ENCODE peak calls at places on chromosomes 1 and 21, in four cellular contexts. Z, Q, X and U are unnamed samples.

GRCh38 chr1:244865028-244865371 is 657 bp upstream of the HNRNPU start:
- DNase-seq in Z (peak; percentile 7), Q (peak; percentile 59), X (no peak), U (peak; percentile 57)

GRCh38 chr1:231844986-231845502 is 218.5 kb downstream of the DISC1 start:
- DNase-seq in Z (no peak), Q (no peak), X (no peak), U (no peak)

GRCh38 chr1:6331543-6332246 is 61.9 kb downstream of the ACOT7 start:
- DNase-seq in Z (no peak), Q (no peak), X (no peak), U (no peak)

GRCh38 chr21:34844033-34844923 is 175.5 kb downstream of the CLIC6 start:
- DNase-seq in Z (no peak), Q (no peak), X (no peak), U (peak; percentile 46)

GRCh38 chr1:24620678-24621077 is 22.4 kb upstream of the SRRM1 start:
- DNase-seq in Z (no peak), Q (no peak), X (no peak), U (no peak)

GRCh38 chr21:26956216-26956615 is 10.7 kb downstream of the ADAMTS5 start:
- DNase-seq in Z (no peak), Q (no peak), X (no peak), U (no peak)

GRCh38 chr1:89525169-89525855 is 683 bp downstream of the LRRC8B start:
- DNase-seq in Z (no peak), Q (peak; percentile 39), X (peak; percentile 75), U (peak; percentile 44)

GRCh38 chr1:208550978-208551377 is 306.8 kb upstream of the PLXNA2 start:
- DNase-seq in Z (no peak), Q (no peak), X (no peak), U (no peak)

GRCh38 chr1:115170396-115170795 is 81.1 kb upstream of the TSPAN2 start:
- DNase-seq in Z (no peak), Q (no peak), X (no peak), U (no peak)

GRCh38 chr1:178733972-178734371 is 8.9 kb downstream of the RALGPS2 start:
- DNase-seq in Z (no peak), Q (no peak), X (no peak), U (no peak)

GRCh38 chr1:209715314-209715713 is 10.7 kb downstream of the HSD11B1 start:
- DNase-seq in Z (no peak), Q (no peak), X (no peak), U (no peak)

GRCh38 chr1:8667869-8668595 is 149.4 kb downstream of the RERE start:
- DNase-seq in Z (no peak), Q (no peak), X (no peak), U (peak; percentile 72)

GRCh38 chr21:26405735-26406361 is 167.2 kb downstream of the CYYR1 start:
- DNase-seq in Z (no peak), Q (peak; percentile 58), X (no peak), U (peak; percentile 17)

GRCh38 chr1:115712911-115713609 is 55.5 kb downstream of the CASQ2 start:
- DNase-seq in Z (no peak), Q (no peak), X (no peak), U (no peak)

GRCh38 chr1:209989525-209989924 is 51.5 kb downstream of the SYT14 start:
- DNase-seq in Z (no peak), Q (peak; percentile 4), X (no peak), U (no peak)

GRCh38 chr1:176696109-176696508 is 233.1 kb downstream of the PAPPA2 start:
- DNase-seq in Z (no peak), Q (no peak), X (no peak), U (no peak)

GRCh38 chr1:110765640-110766335 is 91.0 kb upstream of the KCNA3 start:
- DNase-seq in Z (no peak), Q (peak; percentile 38), X (no peak), U (peak; percentile 52)

GRCh38 chr1:161225534-161226319 is at the start of gene TOMM40L:
- DNase-seq in Z (peak; percentile 61), Q (peak; percentile 99), X (peak; percentile 90), U (peak; percentile 98)

GRCh38 chr1:29083318-29084195 is 40.1 kb downstream of the TMEM200B start:
- DNase-seq in Z (no peak), Q (no peak), X (no peak), U (no peak)
- TF ChIP-seq CTCF in Z (no peak), Q (no peak), X (no peak), U (no peak)

GRCh38 chr1:46613661-46614603 is 2.7 kb downstream of the MOB3C start:
- DNase-seq in Z (peak; percentile 31), Q (peak; percentile 14), X (peak; percentile 81), U (peak; percentile 89)
- H3K4me1 ChIP-seq in Z (peaks cover 64% of the 10 kb centered on the region), Q (peaks cover 39% of the 10 kb centered on the region), X (no peaks in the 10 kb centered on the region), U (peaks cover 34% of the 10 kb centered on the region)

GRCh38 chr1:15431571-15431948 is 6.7 kb upstream of the CTRC start:
- DNase-seq in Z (no peak), Q (no peak), X (no peak), U (no peak)

GRCh38 chr1:15433471-15433870 is 4.8 kb upstream of the CTRC start:
- DNase-seq in Z (no peak), Q (no peak), X (no peak), U (no peak)

GRCh38 chr1:15429701-15430149 is 8.5 kb upstream of the CTRC start:
- DNase-seq in Z (no peak), Q (peak; percentile 69), X (no peak), U (peak; percentile 90)

GRCh38 chr1:15430787-15431570 is 7.3 kb upstream of the CTRC start:
- DNase-seq in Z (no peak), Q (peak; percentile 60), X (peak; percentile 79), U (peak; percentile 80)

GRCh38 chr1:15432327-15432726 is 5.9 kb upstream of the CTRC start:
- DNase-seq in Z (no peak), Q (no peak), X (no peak), U (peak; percentile 35)
- TF ChIP-seq POLR2A in Z (no peak), Q (no peak), X (no peak), U (no peak)

GRCh38 chr1:68495968-68496679 is 758 bp downstream of the DEPDC1 start:
- DNase-seq in Z (no peak), Q (peak; percentile 12), X (no peak), U (no peak)
- TF ChIP-seq CTCF in Z (no peak), Q (no peak), X (no peak), U (no peak)

GRCh38 chr1:21942464-21942863 is 5.4 kb upstream of the HSPG2 start:
- DNase-seq in Z (no peak), Q (no peak), X (no peak), U (no peak)
- H3K4me1 ChIP-seq in Z (peaks cover 63% of the 10 kb centered on the region), Q (peaks cover 34% of the 10 kb centered on the region), X (no peaks in the 10 kb centered on the region), U (peaks cover 32% of the 10 kb centered on the region)

DNA sequence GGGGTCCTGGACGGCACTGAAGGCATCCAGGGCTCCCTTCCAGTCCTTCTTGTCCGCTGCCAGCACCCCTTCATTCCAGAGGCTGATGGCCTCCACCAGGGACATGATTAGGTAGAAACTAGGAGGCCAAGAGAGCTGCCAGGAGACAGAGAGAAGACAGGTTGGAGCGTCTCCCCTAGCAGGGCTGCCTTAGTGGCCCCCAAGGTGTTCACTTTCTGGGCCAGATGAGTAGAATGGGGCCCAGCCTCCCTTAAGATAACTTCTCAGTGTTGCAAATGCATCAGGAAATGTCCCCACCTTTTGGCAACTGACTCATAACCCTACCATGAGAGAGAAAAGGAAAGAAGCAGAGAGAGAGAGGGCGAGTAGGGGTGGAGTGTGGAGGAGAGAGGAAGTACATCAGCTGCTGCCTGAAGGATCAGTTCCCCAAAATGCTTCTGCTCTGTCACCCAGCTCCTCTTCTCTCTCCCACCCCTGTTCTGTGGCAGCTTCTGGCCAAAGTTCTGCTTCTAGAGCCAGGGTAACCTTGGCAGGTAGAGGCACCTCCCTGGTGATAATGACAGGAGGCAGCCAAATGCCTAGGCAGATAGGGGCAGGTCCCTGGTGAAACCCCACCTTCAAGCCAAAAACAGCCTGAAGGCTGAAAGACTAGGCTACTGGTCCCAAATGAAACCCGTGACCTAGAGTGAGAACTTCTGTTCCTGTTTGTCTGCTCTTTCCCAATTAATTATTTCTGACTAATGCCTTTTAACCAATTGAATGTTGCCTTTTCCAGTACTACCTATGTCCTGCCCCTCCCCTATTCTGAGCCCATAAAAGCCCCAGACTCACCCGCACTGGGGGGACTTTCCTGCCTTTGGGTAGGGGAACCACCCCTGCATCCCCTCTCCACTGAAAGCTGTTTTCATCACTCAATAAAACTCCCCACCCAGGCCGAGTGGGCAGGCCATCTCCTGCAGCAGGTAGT is at the start of gene NCF2:
- DNase-seq in Z (no peak), Q (no peak), X (no peak), U (peak; percentile 40)
- TF ChIP-seq POLR2A in Z (peak; percentile 23), Q (no peak), X (no peak), U (no peak)

GRCh38 chr1:53274026-53274425 is 35.7 kb upstream of the MAGOH start:
- DNase-seq in Z (no peak), Q (no peak), X (no peak), U (no peak)

GRCh38 chr1:53270873-53271272 is 32.6 kb upstream of the MAGOH start:
- DNase-seq in Z (no peak), Q (no peak), X (no peak), U (no peak)

GRCh38 chr1:53273526-53273925 is 35.2 kb upstream of the MAGOH start:
- DNase-seq in Z (no peak), Q (no peak), X (no peak), U (no peak)

GRCh38 chr1:53271446-53272090 is 33.2 kb upstream of the MAGOH start:
- DNase-seq in Z (no peak), Q (no peak), X (no peak), U (no peak)

GRCh38 chr1:53272349-53272748 is 34.0 kb upstream of the MAGOH start:
- DNase-seq in Z (no peak), Q (no peak), X (no peak), U (no peak)
- TF ChIP-seq CTCF in Z (no peak), Q (no peak), X (no peak), U (no peak)

DNA sequence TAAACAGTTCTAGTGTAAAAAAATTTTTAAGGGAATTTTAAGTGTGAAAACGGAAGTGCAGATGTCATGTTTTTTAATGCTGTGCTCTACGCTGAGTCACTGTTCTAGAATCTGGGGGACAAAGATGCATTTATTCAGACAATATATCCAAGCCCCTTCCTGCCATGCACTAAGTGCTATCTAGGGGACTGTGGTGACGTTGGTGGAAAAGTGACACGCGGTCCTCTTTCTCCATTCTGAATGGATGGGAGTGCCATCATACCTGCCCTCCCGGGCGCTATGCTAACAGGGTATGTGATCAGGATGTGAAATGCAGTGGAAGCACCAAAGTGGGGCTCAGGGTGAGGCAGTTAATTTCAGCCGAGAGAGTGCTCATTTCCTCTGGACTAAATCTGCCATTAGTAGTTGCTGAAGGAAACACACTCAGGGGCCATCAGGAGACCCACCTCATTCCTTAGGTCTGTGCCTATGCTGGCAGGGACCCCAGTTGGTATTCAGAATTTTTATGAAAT is 6.6 kb downstream of the C1orf226 start:
- DNase-seq in Z (no peak), Q (no peak), X (no peak), U (no peak)
- H3K4me1 ChIP-seq in Z (peaks cover 13% of the 10 kb centered on the region), Q (no peaks in the 10 kb centered on the region), X (no peaks in the 10 kb centered on the region), U (no peaks in the 10 kb centered on the region)

GRCh38 chr21:46000182-46000730 is 18.7 kb downstream of the COL6A1 start:
- DNase-seq in Z (no peak), Q (no peak), X (no peak), U (no peak)
- TF ChIP-seq POLR2A in Z (no peak), Q (no peak), X (no peak), U (no peak)